ENCODE peak calls at places on chromosomes 16 and 17, in seven cellular contexts. N is OCI-LY7; U is tibial artery; V is fibroblast of lung; B is CD8-positive, alpha-beta memory T cell; L is CD4-positive, CD25-positive, alpha-beta regulatory T cell; S is IMR-90. A is an unnamed sample. For H3K36me3, the result is how much of the 10 kb centered on the place peaks cover.

GRCh38 chr16:28983644-28984043 is 1.2 kb upstream of the LAT start:
- DNase-seq in N (no peak), U (no peak), V (no peak), B (no peak), L (no peak), S (no peak), A (no peak)

GRCh38 chr17:41666708-41667279 is 21.9 kb upstream of the EIF1 start:
- DNase-seq in N (peak), U (peak), V (peak), B (peak), L (peak), S (peak), A (peak)

GRCh38 chr17:77476920-77477805 is 336.4 kb downstream of the SEC14L1 start:
- DNase-seq in N (peak), U (peak), V (peak), B (no peak), L (no peak), S (peak), A (peak)

GRCh38 chr17:8003594-8004181 is 1.3 kb downstream of the GUCY2D start:
- DNase-seq in N (no peak), U (no peak), V (no peak), B (no peak), L (no peak), S (no peak), A (no peak)

GRCh38 chr16:28130099-28131088 is 66.9 kb upstream of the GSG1L start:
- DNase-seq in N (no peak), U (no peak), V (peak), B (no peak), L (no peak), S (no peak), A (no peak)

GRCh38 chr16:67406628-67407027 is 9.6 kb downstream of the ZDHHC1 start:
- DNase-seq in N (no peak), U (no peak), V (peak), B (no peak), L (no peak), S (peak), A (no peak)

GRCh38 chr17:50731575-50732460 is 12.4 kb downstream of the LUC7L3 start:
- DNase-seq in N (no peak), U (no peak), V (no peak), B (no peak), L (no peak), S (no peak), A (no peak)

GRCh38 chr17:50065056-50065455 is 9.1 kb downstream of the ITGA3 start:
- DNase-seq in N (no peak), U (no peak), V (no peak), B (no peak), L (no peak), S (no peak), A (no peak)

GRCh38 chr16:27767971-27768591 is 218.1 kb downstream of the KATNIP start:
- DNase-seq in N (no peak), U (no peak), V (no peak), B (no peak), L (no peak), S (no peak), A (no peak)

GRCh38 chr17:61401280-61402072 is 1.8 kb downstream of the TBX2 start:
- DNase-seq in N (no peak), U (no peak), V (peak), B (no peak), L (no peak), S (peak), A (no peak)

GRCh38 chr17:76032073-76032779 is 5.1 kb upstream of the EVPL start:
- DNase-seq in N (no peak), U (no peak), V (no peak), B (no peak), L (no peak), S (no peak), A (no peak)

GRCh38 chr17:31584436-31585279 is 193.2 kb downstream of the RAB11FIP4 start:
- DNase-seq in N (no peak), U (no peak), V (no peak), B (no peak), L (no peak), S (no peak), A (no peak)

GRCh38 chr17:51560398-51560797 is 300.1 kb downstream of the UTP18 start:
- DNase-seq in N (no peak), U (no peak), V (no peak), B (no peak), L (no peak), S (no peak), A (no peak)

GRCh38 chr17:28723159-28723835 is 2.7 kb downstream of the TLCD1 start:
- DNase-seq in N (no peak), U (no peak), V (no peak), B (no peak), L (no peak), S (no peak), A (no peak)

GRCh38 chr16:54544553-54545180 is 258.1 kb upstream of the IRX3 start:
- DNase-seq in N (no peak), U (no peak), V (no peak), B (no peak), L (no peak), S (no peak), A (no peak)

GRCh38 chr17:81267390-81268067 is 27.6 kb downstream of the SLC38A10 start:
- DNase-seq in N (no peak), U (no peak), V (no peak), B (no peak), L (no peak), S (no peak), A (no peak)

GRCh38 chr17:81273698-81274470 is 21.2 kb downstream of the SLC38A10 start:
- DNase-seq in N (no peak), U (no peak), V (no peak), B (no peak), L (no peak), S (no peak), A (no peak)

GRCh38 chr17:81271226-81271625 is 23.9 kb downstream of the SLC38A10 start:
- DNase-seq in N (no peak), U (no peak), V (no peak), B (no peak), L (no peak), S (no peak), A (no peak)

GRCh38 chr17:81272616-81273015 is 22.5 kb downstream of the SLC38A10 start:
- DNase-seq in N (no peak), U (no peak), V (no peak), B (no peak), L (no peak), S (no peak), A (no peak)

DNA sequence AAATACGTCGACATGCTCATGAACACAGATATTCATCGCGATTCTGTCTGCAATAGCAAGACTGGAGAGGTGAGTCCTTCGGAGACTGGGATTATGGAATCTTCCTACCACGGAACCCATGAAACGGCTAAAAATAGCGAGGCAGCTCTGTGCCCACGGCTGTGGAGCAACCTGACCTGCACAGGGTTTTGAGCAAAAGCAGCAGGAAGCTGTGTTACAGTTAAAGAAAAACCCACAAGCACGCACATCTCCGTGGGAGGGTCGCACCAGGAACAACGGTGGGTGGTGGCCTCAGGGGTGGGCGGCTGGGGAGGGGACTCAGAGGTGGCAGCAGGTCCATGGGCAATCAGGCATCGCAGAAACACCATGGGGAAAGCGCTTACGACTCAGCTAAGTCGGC is 24.8 kb downstream of the SLC38A10 start:
- DNase-seq in N (no peak), U (no peak), V (no peak), B (no peak), L (no peak), S (no peak), A (no peak)
- H3K36me3 ChIP-seq in N (half or more), U (half or more), V (under half), B (under half), L (half or more), S (half or more), A (half or more)

GRCh38 chr17:38558751-38559024 is 47.1 kb downstream of the SRCIN1 start:
- DNase-seq in N (no peak), U (no peak), V (no peak), B (no peak), L (no peak), S (no peak), A (no peak)

GRCh38 chr17:38557395-38557794 is 48.4 kb downstream of the SRCIN1 start:
- DNase-seq in N (no peak), U (no peak), V (no peak), B (no peak), L (no peak), S (no peak), A (no peak)

GRCh38 chr17:38559025-38559879 is 46.5 kb downstream of the SRCIN1 start:
- DNase-seq in N (peak), U (peak), V (peak), B (peak), L (peak), S (peak), A (peak)

GRCh38 chr17:38559880-38560230 is 45.9 kb downstream of the SRCIN1 start:
- DNase-seq in N (no peak), U (no peak), V (no peak), B (no peak), L (no peak), S (no peak), A (no peak)

GRCh38 chr17:38557836-38558750 is 47.7 kb downstream of the SRCIN1 start:
- DNase-seq in N (peak), U (peak), V (peak), B (peak), L (peak), S (peak), A (peak)
- H3K27ac ChIP-seq in N (no peak), U (no peak), V (no peak), B (no peak), L (no peak), S (no peak), A (no peak)

DNA sequence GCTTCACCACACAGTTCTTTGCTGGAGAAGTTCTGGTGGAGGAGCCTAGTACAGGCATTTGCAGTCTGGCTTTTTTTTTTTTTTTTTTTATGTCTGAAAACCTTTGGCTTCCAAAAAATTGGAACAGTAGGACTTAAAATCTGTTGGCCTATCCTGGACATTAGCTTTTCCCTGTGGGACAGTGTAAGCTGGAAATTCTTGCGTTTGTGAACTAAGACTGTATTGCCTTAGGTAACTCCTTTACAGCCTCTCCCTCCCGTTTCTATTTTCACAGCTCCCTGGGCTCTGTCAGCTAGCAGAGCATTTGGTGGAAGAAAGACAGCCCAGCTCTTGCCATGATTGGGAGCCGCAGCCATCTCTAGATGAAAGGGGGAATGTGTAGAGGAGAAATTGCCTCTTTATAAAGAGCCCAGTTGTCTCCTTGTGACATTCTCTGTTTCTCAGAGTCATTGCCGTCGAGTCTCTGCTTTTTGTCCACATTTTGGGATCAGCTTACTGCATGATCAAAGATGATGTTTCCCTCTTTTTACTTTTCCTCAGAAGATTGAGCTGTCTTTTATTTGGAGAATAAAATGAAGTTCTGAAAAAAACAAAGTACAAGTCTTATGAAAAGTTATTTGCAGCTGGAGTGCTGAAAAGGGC is 227.5 kb downstream of the SPECC1 start:
- DNase-seq in N (no peak), U (no peak), V (no peak), B (no peak), L (no peak), S (no peak), A (no peak)
- H3K36me3 ChIP-seq in N (under half), U (under half), V (under half), B (under half), L (under half), S (under half), A (under half)

DNA sequence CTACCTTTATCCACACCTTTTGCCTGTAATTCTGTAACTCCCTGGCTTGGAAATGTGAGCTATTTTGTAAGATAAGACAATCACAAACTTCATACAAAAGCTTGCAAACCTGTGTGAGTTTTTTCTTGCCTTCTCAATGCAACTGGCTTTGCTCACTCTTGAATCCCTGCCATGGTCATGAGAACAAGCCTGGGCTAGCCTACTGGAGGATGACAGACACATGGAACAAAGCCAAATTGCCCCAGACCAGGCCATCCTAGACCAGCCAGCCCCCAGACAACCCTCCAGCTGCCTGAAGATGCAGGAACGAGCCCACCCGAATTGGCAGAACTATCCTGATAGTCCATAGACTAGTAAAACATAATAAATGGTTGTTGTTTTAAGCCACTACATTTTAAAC is 466.6 kb upstream of the ERCC4 start:
- DNase-seq in N (no peak), U (no peak), V (peak), B (no peak), L (no peak), S (no peak), A (no peak)
- H3K27ac ChIP-seq in N (no peak), U (no peak), V (no peak), B (no peak), L (no peak), S (no peak), A (no peak)

GRCh38 chr16:74455619-74456289 is 34.5 kb upstream of the CLEC18B start:
- DNase-seq in N (no peak), U (no peak), V (peak), B (no peak), L (no peak), S (peak), A (no peak)
- H3K36me3 ChIP-seq in N (half or more), U (half or more), V (under half), B (half or more), L (half or more), S (half or more), A (half or more)

GRCh38 chr16:24543949-24544348 is 4.6 kb downstream of the RBBP6 start:
- DNase-seq in N (peak), U (no peak), V (peak), B (no peak), L (no peak), S (no peak), A (no peak)

GRCh38 chr16:24540575-24541240 is 1.3 kb downstream of the RBBP6 start:
- DNase-seq in N (peak), U (no peak), V (peak), B (no peak), L (no peak), S (peak), A (no peak)

GRCh38 chr16:24539850-24540484 is 601 bp downstream of the RBBP6 start:
- DNase-seq in N (no peak), U (peak), V (peak), B (peak), L (peak), S (peak), A (peak)

GRCh38 chr16:24539295-24539849 is at the start of gene RBBP6:
- DNase-seq in N (peak), U (peak), V (peak), B (peak), L (peak), S (peak), A (peak)

GRCh38 chr16:24541534-24541933 is 2.2 kb downstream of the RBBP6 start:
- DNase-seq in N (no peak), U (no peak), V (no peak), B (no peak), L (no peak), S (no peak), A (no peak)
- H3K27ac ChIP-seq in N (peak), U (peak), V (peak), B (peak), L (peak), S (no peak), A (peak)